ENCODE peak calls at places on chromosomes 2 and 18, in four cellular contexts. W is H1, C is prostate gland, B is suprapubic skin. F is an unnamed sample. For H3K4me1, the result is how much of the 10 kb centered on the place peaks cover.

GRCh38 chr2:132542953-132543569 is 126.5 kb downstream of the GPR39 start:
- DNase-seq in W (no peak), C (no peak), B (no peak), F (no peak)

GRCh38 chr2:75428627-75429026 is 132.1 kb downstream of the EVA1A start:
- DNase-seq in W (no peak), C (no peak), B (no peak), F (no peak)

GRCh38 chr18:58451115-58451971 is 177.5 kb downstream of the ALPK2 start:
- DNase-seq in W (no peak), C (no peak), B (no peak), F (no peak)

GRCh38 chr2:102848366-102848839 is 86.6 kb downstream of the TMEM182 start:
- DNase-seq in W (peak), C (no peak), B (no peak), F (no peak)

GRCh38 chr2:133344864-133345263 is 223.4 kb downstream of the NCKAP5 start:
- DNase-seq in W (no peak), C (no peak), B (no peak), F (no peak)

GRCh38 chr2:16334886-16335605 is 330.6 kb downstream of the CYRIA start:
- DNase-seq in W (no peak), C (no peak), B (no peak), F (no peak)

GRCh38 chr2:179842498-179843153 is 18.8 kb downstream of the ZNF385B start:
- DNase-seq in W (no peak), C (no peak), B (no peak), F (no peak)

GRCh38 chr2:148263890-148264289 is 243.0 kb downstream of the MBD5 start:
- DNase-seq in W (no peak), C (no peak), B (no peak), F (no peak)

GRCh38 chr18:31684279-31685096 is at the start of gene B4GALT6:
- DNase-seq in W (peak), C (peak), B (no peak), F (no peak)

GRCh38 chr2:1991706-1992245 is 247.5 kb upstream of the PXDN start:
- DNase-seq in W (no peak), C (no peak), B (no peak), F (no peak)

GRCh38 chr18:494602-494983 is 5.9 kb downstream of the COLEC12 start:
- DNase-seq in W (no peak), C (no peak), B (no peak), F (no peak)

GRCh38 chr2:239316562-239317465 is 84.0 kb downstream of the HDAC4 start:
- DNase-seq in W (no peak), C (no peak), B (peak), F (no peak)

GRCh38 chr18:62897153-62897552 is 181.8 kb downstream of the PHLPP1 start:
- DNase-seq in W (no peak), C (no peak), B (no peak), F (no peak)

GRCh38 chr2:20438334-20439192 is 8.3 kb upstream of the RHOB start:
- DNase-seq in W (no peak), C (no peak), B (no peak), F (no peak)

GRCh38 chr2:46993501-46993900 is 77.9 kb upstream of the MCFD2 start:
- DNase-seq in W (no peak), C (no peak), B (no peak), F (no peak)

GRCh38 chr2:153196378-153197058 is 282.0 kb downstream of the RPRM start:
- DNase-seq in W (no peak), C (no peak), B (no peak), F (no peak)

GRCh38 chr18:58723810-58724602 is 52.7 kb downstream of the MALT1 start:
- DNase-seq in W (no peak), C (peak), B (no peak), F (no peak)

DNA sequence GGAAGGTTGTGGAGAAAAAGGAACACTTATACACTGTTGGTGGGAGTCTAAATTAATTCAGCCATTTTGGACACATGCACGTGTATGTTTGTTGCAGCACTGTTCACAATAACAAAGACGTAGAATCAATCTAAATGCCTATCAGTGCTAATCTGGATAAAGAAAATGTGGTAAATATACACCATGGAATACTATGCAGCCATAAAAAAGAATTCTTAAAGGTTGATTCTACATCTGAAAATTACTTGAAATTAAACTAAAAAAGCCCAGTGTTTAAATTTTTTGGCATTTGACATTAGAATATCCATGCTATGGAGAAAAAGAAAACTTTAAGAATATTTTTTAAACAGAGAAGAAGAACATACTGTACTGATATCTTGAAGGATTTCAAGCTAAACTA is 84.0 kb downstream of the BMPR2 start:
- DNase-seq in W (no peak), C (no peak), B (no peak), F (no peak)
- H3K4me1 ChIP-seq in W (under half), C (under half), B (under half), F (under half)

GRCh38 chr18:79216176-79216575 is 147.0 kb downstream of the ATP9B start:
- DNase-seq in W (no peak), C (no peak), B (no peak), F (no peak)

GRCh38 chr18:79208882-79209281 is 139.7 kb downstream of the ATP9B start:
- DNase-seq in W (no peak), C (no peak), B (no peak), F (no peak)

GRCh38 chr18:79206444-79206843 is 137.2 kb downstream of the ATP9B start:
- DNase-seq in W (no peak), C (no peak), B (no peak), F (no peak)

GRCh38 chr18:79210002-79210910 is 141.1 kb downstream of the ATP9B start:
- DNase-seq in W (no peak), C (no peak), B (no peak), F (no peak)

DNA sequence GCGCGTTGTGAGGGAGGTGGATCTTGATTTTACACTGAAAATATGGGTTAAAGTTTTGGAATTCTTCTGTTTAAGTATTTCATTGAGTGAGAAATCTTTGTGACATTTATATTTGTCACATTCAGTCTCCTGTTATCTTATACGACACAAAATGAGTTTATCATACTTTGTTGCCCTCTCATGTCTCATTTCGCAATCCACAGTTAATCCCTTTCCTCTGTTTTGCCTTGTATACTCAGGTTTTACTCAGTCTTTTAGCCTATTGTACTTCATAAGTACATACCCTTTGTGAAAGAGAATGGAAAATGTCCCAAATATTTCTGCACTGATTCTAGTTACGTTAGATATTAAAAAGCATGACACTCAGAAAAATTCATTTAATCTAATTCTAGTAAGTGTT is 142.7 kb downstream of the ATP9B start:
- DNase-seq in W (no peak), C (no peak), B (no peak), F (no peak)
- TF ChIP-seq POLR2AphosphoS5 in W (no peak), C (no peak), B (no peak), F (no peak)

GRCh38 chr2:219249203-219249980 is 3.7 kb upstream of the TUBA4B start:
- DNase-seq in W (no peak), C (peak), B (peak), F (no peak)
- TF ChIP-seq POLR2A in W (peak), C (peak), B (no peak), F (no peak)

GRCh38 chr2:70089220-70089945 is 2.1 kb downstream of the PCBP1 start:
- DNase-seq in W (no peak), C (no peak), B (peak), F (no peak)
- H3K4me1 ChIP-seq in W (under half), C (under half), B (under half), F (under half)

GRCh38 chr2:10123281-10123680 is 742 bp downstream of the RRM2 start:
- DNase-seq in W (no peak), C (no peak), B (no peak), F (no peak)

GRCh38 chr2:10126627-10127026 is 4.1 kb downstream of the RRM2 start:
- DNase-seq in W (no peak), C (no peak), B (peak), F (no peak)

GRCh38 chr2:10124538-10125045 is 2.1 kb downstream of the RRM2 start:
- DNase-seq in W (no peak), C (peak), B (peak), F (no peak)

GRCh38 chr2:10128420-10128819 is 5.9 kb downstream of the RRM2 start:
- DNase-seq in W (no peak), C (no peak), B (no peak), F (no peak)

DNA sequence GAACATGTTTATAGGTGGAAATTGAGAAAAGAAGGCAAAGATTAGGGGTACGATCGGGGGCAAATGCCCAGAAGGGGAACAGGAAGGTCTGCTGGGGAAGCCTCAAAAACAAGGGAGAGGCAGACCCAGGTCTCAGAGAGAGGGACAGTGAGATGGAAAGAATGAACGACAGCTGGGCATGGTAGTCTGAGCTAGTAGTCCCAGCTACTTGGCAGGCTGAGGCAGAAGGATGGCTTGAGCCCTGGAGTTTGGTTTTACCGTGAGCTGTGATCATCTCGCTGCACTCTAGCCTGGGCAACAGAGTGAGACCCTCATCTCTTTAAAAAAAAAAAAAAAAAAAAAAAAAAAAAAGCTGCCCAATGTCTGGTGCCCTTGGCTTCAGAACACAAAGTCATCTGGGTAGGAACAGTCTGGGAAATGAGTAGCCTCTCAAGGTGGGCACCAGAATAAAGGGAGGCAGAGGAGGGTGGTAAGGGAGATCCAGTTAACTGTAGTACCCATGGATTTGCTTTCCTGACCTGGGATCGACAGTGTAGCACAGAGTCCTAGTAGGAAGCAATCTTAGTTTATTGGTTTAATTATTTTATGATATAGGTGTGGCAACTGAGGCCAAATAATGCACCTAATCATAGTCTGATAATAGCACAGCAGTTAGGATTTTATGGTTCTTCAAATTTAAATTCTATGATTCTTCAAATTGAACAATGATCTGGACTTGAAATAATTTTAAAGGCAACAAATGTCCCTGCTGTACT is 3.5 kb downstream of the RRM2 start:
- DNase-seq in W (no peak), C (no peak), B (peak), F (no peak)
- TF ChIP-seq POLR2AphosphoS5 in W (peak), C (no peak), B (no peak), F (no peak)